ENCODE peak calls at places on chromosomes 7 and 10, in four cellular contexts. One of them, this sample, is unnamed.

GRCh38 chr7:3188946-3189345 is 112.1 kb upstream of the SDK1 start:
- DNase-seq in GM12865: no peak
- DNase-seq in AG09309: no peak
- DNase-seq in SK-N-SH: no peak
- DNase-seq in this sample: no peak

GRCh38 chr10:47041401-47042198 is 130.4 kb downstream of the PTPN20 start:
- DNase-seq in GM12865: no peak
- DNase-seq in AG09309: no peak
- DNase-seq in SK-N-SH: no peak
- DNase-seq in this sample: no peak

GRCh38 chr7:13897825-13898224 is 91.6 kb downstream of the ETV1 start:
- DNase-seq in GM12865: no peak
- DNase-seq in AG09309: no peak
- DNase-seq in SK-N-SH: no peak
- DNase-seq in this sample: no peak

GRCh38 chr10:73931767-73932624 is 21.1 kb downstream of the PLAU start:
- DNase-seq in GM12865: peak; percentile 80
- DNase-seq in AG09309: no peak
- DNase-seq in SK-N-SH: no peak
- DNase-seq in this sample: peak; percentile 74

GRCh38 chr7:510782-511281 is 8.8 kb downstream of the PDGFA start:
- DNase-seq in GM12865: no peak
- DNase-seq in AG09309: no peak
- DNase-seq in SK-N-SH: no peak
- DNase-seq in this sample: no peak

GRCh38 chr7:91079491-91079890 is 184.7 kb upstream of the FZD1 start:
- DNase-seq in GM12865: no peak
- DNase-seq in AG09309: no peak
- DNase-seq in SK-N-SH: no peak
- DNase-seq in this sample: no peak

GRCh38 chr7:30510124-30511074 is 5.8 kb upstream of the GGCT start:
- DNase-seq in GM12865: peak; percentile 50
- DNase-seq in AG09309: no peak
- DNase-seq in SK-N-SH: peak; percentile 52
- DNase-seq in this sample: peak; percentile 49

GRCh38 chr7:22442887-22443369 is 57.1 kb downstream of the STEAP1B start:
- DNase-seq in GM12865: no peak
- DNase-seq in AG09309: no peak
- DNase-seq in SK-N-SH: no peak
- DNase-seq in this sample: no peak

GRCh38 chr10:132443605-132443997 is 46.6 kb downstream of the PWWP2B start:
- DNase-seq in GM12865: no peak
- DNase-seq in AG09309: no peak
- DNase-seq in SK-N-SH: peak; percentile 77
- DNase-seq in this sample: no peak

GRCh38 chr7:101590663-101591435 is 38.2 kb downstream of the MYL10 start:
- DNase-seq in GM12865: no peak
- DNase-seq in AG09309: no peak
- DNase-seq in SK-N-SH: no peak
- DNase-seq in this sample: peak; percentile 40

GRCh38 chr10:50275650-50276235 is 24.4 kb upstream of the ASAH2 start:
- DNase-seq in GM12865: peak; percentile 63
- DNase-seq in AG09309: no peak
- DNase-seq in SK-N-SH: peak; percentile 5
- DNase-seq in this sample: peak; percentile 20

GRCh38 chr7:45690762-45691150 is 116.6 kb downstream of the ADCY1 start:
- DNase-seq in GM12865: no peak
- DNase-seq in AG09309: no peak
- DNase-seq in SK-N-SH: no peak
- DNase-seq in this sample: no peak

GRCh38 chr7:38855867-38856266 is 53.1 kb downstream of the VPS41 start:
- DNase-seq in GM12865: no peak
- DNase-seq in AG09309: no peak
- DNase-seq in SK-N-SH: no peak
- DNase-seq in this sample: no peak

GRCh38 chr7:128773604-128774003 is 2.0 kb downstream of the OPN1SW start:
- DNase-seq in GM12865: no peak
- DNase-seq in AG09309: no peak
- DNase-seq in SK-N-SH: no peak
- DNase-seq in this sample: no peak

GRCh38 chr10:71912431-71912830 is 51.8 kb upstream of the CHST3 start:
- DNase-seq in GM12865: no peak
- DNase-seq in AG09309: no peak
- DNase-seq in SK-N-SH: no peak
- DNase-seq in this sample: peak; percentile 66

GRCh38 chr10:62689712-62690111 is 114.8 kb upstream of the ADO start:
- DNase-seq in GM12865: peak; percentile 58
- DNase-seq in AG09309: no peak
- DNase-seq in SK-N-SH: no peak
- DNase-seq in this sample: no peak

GRCh38 chr7:81603-82342 is 110.6 kb upstream of the FAM20C start:
- DNase-seq in GM12865: no peak
- DNase-seq in AG09309: no peak
- DNase-seq in SK-N-SH: no peak
- DNase-seq in this sample: peak; percentile 63

GRCh38 chr7:26073041-26073440 is 79.0 kb upstream of the NFE2L3 start:
- DNase-seq in GM12865: no peak
- DNase-seq in AG09309: no peak
- DNase-seq in SK-N-SH: no peak
- DNase-seq in this sample: no peak

DNA sequence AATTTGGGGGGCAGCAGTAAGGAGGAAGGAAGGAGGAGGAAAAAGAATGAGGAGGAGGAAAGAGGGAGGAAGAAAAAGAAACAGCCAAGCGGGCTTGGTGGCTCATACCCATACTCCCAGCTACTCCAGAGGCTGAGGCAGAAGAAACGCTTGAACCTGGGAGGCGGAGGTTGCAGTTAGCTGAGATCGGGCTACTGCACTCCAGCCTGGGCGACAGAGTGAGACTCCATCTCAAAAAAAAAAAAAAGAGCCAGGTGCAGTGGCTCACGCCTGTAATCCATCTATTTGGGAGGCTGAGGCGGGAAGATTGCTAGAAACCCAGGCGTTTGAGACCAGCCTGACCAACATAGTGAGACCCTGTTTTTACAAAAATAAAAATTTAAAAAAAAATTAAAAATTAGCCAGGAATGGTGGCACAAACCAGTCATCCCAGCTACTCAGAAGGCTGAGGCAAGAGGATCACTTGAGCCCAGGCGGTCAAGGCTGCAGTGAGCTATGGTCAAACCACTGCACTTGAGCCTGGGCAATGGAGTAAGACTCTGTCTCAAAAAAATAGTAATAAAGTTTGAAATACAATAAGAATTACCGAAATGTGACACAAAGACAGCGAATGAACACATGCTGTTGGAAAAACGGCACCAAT is 14.1 kb upstream of the CRCP start:
- DNase-seq in GM12865: no peak
- DNase-seq in AG09309: no peak
- DNase-seq in SK-N-SH: no peak
- DNase-seq in this sample: no peak
- H3K4me3 ChIP-seq in GM12865: peak overlapping the region; percentile 29
- H3K4me3 ChIP-seq in AG09309: peak overlapping the region; percentile 62
- H3K4me3 ChIP-seq in SK-N-SH: no peak overlapping the region
- H3K4me3 ChIP-seq in this sample: peak overlapping the region; percentile 14

DNA sequence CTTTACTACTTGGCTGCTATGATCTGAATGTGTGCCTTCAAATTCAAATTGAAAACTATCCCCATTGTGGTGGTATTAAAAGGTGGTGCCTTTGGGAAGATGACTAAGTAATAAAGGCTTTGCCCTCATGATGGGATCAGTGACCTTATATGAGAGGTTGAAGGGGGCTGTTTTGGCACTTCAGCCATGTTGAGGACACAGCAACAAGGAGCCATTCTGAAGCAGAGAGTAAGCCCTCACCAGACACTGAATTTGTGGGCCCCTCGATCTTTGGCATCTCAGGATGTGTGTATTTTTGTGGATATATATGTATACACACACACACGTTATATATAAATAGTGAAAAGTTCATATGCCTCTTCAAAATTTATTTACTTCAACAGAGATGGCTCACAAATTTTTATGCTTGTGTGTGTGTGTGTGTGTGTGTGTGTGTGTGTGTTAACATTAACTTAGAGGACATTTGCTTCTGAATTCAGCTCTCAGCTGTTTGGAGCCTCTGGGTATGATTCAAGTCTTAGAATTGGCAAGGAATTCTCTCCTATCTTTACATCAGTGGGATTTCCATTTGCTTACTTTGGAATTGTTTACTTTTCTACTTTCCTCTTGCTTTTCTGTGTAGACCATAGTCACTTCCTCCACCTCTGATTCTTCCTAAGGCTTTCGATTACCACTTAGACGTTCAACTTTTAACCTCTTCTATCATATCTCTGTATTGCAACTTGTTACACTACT is 66.6 kb downstream of the MAGI2 start:
- DNase-seq in GM12865: no peak
- DNase-seq in AG09309: peak; percentile 31
- DNase-seq in SK-N-SH: no peak
- DNase-seq in this sample: no peak
- H3K4me3 ChIP-seq in GM12865: no peak overlapping the region
- H3K4me3 ChIP-seq in AG09309: no peak overlapping the region
- H3K4me3 ChIP-seq in SK-N-SH: no peak overlapping the region
- H3K4me3 ChIP-seq in this sample: no peak overlapping the region

GRCh38 chr10:44976352-44977198 is 2.0 kb downstream of the DEPP1 start:
- DNase-seq in GM12865: no peak
- DNase-seq in AG09309: no peak
- DNase-seq in SK-N-SH: no peak
- DNase-seq in this sample: no peak

GRCh38 chr10:44978213-44978569 is 418 bp downstream of the DEPP1 start:
- DNase-seq in GM12865: no peak
- DNase-seq in AG09309: no peak
- DNase-seq in SK-N-SH: no peak
- DNase-seq in this sample: no peak

GRCh38 chr10:44978570-44979280 is at the start of gene DEPP1:
- DNase-seq in GM12865: peak; percentile 75
- DNase-seq in AG09309: peak; percentile 83
- DNase-seq in SK-N-SH: peak; percentile 68
- DNase-seq in this sample: peak; percentile 88

GRCh38 chr10:44975487-44976331 is 2.9 kb downstream of the DEPP1 start:
- DNase-seq in GM12865: peak; percentile 70
- DNase-seq in AG09309: no peak
- DNase-seq in SK-N-SH: no peak
- DNase-seq in this sample: peak; percentile 84

DNA sequence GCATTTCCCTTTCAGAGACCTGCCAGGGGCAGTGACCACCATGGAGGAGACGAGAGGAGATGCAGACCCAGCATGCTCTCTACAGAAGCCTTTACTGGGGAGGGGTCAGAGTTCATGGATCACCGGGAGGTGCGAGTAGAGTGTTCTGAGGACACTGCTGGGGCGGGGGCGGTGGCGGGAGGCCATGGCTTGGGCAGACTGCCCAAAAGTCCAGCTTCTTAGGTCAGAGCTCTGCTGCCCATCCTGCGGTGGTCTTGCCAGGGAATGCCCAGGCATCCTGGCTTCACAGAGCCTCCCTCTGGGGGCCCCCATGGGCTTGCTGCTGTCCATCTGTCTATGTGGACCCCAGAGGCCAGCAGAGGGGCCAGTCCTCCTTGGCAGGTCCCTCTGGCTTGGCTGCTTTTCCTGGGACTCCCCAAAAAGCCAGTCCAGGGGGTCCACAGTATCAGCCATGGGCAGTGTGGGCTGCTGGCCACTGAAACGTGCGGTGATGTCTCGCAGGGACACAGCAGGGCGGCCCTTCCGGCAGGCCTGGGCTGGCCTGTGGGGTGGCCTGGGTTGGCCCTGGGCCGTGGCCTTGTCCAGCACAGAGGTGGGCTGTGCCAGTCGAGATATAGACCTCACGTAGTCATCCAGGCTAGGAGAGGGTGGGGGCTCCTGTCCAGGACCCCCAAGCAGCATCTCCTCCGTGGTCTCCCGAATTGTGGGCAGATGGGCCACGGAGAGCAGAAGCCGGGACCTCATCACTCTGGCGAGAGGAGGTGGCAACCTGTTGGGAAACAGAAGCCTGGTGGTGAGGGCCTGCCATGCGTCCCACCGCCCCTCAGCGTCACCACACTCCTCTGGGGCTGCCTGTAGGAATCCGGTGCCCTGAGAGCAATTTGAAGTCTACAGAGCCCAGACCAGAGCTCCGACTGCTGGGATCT is 1.1 kb downstream of the DEPP1 start:
- DNase-seq in GM12865: no peak
- DNase-seq in AG09309: no peak
- DNase-seq in SK-N-SH: no peak
- DNase-seq in this sample: no peak
- H3K4me3 ChIP-seq in GM12865: peak overlapping the region; percentile 49
- H3K4me3 ChIP-seq in AG09309: peak overlapping the region; percentile 66
- H3K4me3 ChIP-seq in SK-N-SH: peak overlapping the region; percentile 61
- H3K4me3 ChIP-seq in this sample: no peak overlapping the region

GRCh38 chr10:24467094-24467493 is 256.6 kb downstream of the ARHGAP21 start:
- DNase-seq in GM12865: no peak
- DNase-seq in AG09309: no peak
- DNase-seq in SK-N-SH: no peak
- DNase-seq in this sample: no peak

GRCh38 chr10:24465899-24466615 is 257.1 kb downstream of the KIAA1217 start:
- DNase-seq in GM12865: peak; percentile 50
- DNase-seq in AG09309: peak; percentile 82
- DNase-seq in SK-N-SH: no peak
- DNase-seq in this sample: no peak

GRCh38 chr10:24465124-24465874 is 256.4 kb downstream of the KIAA1217 start:
- DNase-seq in GM12865: no peak
- DNase-seq in AG09309: peak; percentile 93
- DNase-seq in SK-N-SH: no peak
- DNase-seq in this sample: no peak

GRCh38 chr10:24467605-24468004 is 256.1 kb downstream of the ARHGAP21 start:
- DNase-seq in GM12865: no peak
- DNase-seq in AG09309: no peak
- DNase-seq in SK-N-SH: no peak
- DNase-seq in this sample: no peak

GRCh38 chr10:24466616-24466949 is 257.1 kb downstream of the ARHGAP21 start:
- DNase-seq in GM12865: no peak
- DNase-seq in AG09309: no peak
- DNase-seq in SK-N-SH: no peak
- DNase-seq in this sample: no peak
- H3K4me3 ChIP-seq in GM12865: no peak overlapping the region
- H3K4me3 ChIP-seq in AG09309: peak overlapping the region; percentile 24
- H3K4me3 ChIP-seq in SK-N-SH: peak overlapping the region; percentile 50
- H3K4me3 ChIP-seq in this sample: no peak overlapping the region

This sample was measured in H7.